ENCODE peak calls at places on chromosome 12, in seven cellular contexts. C, I, P, E, M, D and J are unnamed samples.

GRCh38 chr12:58529114-58529665 is 391.1 kb downstream of the LRIG3 start:
- DNase-seq in M (no peak), E (no peak), C (peak; percentile 79), I (no peak), P (no peak), D (no peak), J (no peak)

GRCh38 chr12:52037248-52037861 is 13.9 kb upstream of the NR4A1 start:
- DNase-seq in E (no peak), D (peak; percentile 80), M (no peak), C (no peak), I (peak; percentile 92), P (peak; percentile 69), J (no peak)

GRCh38 chr12:110058875-110059615 is 10.7 kb upstream of the C12orf76 start:
- DNase-seq in P (no peak), I (no peak), D (no peak), M (no peak), E (no peak), C (no peak), J (no peak)

GRCh38 chr12:53337998-53338397 is 1.8 kb upstream of the SP7 start:
- DNase-seq in C (no peak), I (no peak), E (no peak), M (no peak), D (no peak), P (no peak), J (no peak)

GRCh38 chr12:58575281-58575680 is 345.0 kb downstream of the LRIG3 start:
- DNase-seq in I (no peak), M (no peak), E (no peak), P (no peak), D (no peak), C (no peak), J (no peak)

GRCh38 chr12:121391619-121392324 is 8.1 kb upstream of the RNF34 start:
- DNase-seq in E (no peak), D (peak; percentile 37), C (peak; percentile 3), M (no peak), I (no peak), P (no peak), J (peak; percentile 45)

GRCh38 chr12:96981053-96981452 is 74.0 kb downstream of the NEDD1 start:
- DNase-seq in P (no peak), I (no peak), C (peak; percentile 46), E (no peak), D (no peak), M (no peak), J (no peak)

GRCh38 chr12:118979763-118980406 is 1.5 kb upstream of the SRRM4 start:
- DNase-seq in I (no peak), C (peak; percentile 5), E (no peak), D (no peak), M (no peak), P (peak; percentile 52), J (peak; percentile 82)

GRCh38 chr12:8127138-8127537 is 3.7 kb downstream of the CLEC4A start:
- DNase-seq in E (no peak), C (no peak), I (no peak), P (no peak), M (no peak), D (no peak), J (no peak)

GRCh38 chr12:98758331-98758730 is 113.2 kb downstream of the APAF1 start:
- DNase-seq in I (no peak), M (no peak), P (peak; percentile 25), E (no peak), C (no peak), D (peak; percentile 68), J (no peak)

GRCh38 chr12:130141901-130142683 is 20.2 kb upstream of the FZD10 start:
- DNase-seq in C (no peak), I (no peak), E (no peak), D (no peak), P (no peak), M (no peak), J (no peak)

GRCh38 chr12:307406-307805 is 44.8 kb upstream of the SLC6A13 start:
- DNase-seq in D (no peak), M (no peak), E (no peak), I (no peak), P (no peak), C (no peak), J (no peak)

GRCh38 chr12:54015210-54015931 is 6.6 kb downstream of the HOXC8 start:
- DNase-seq in C (no peak), D (no peak), P (no peak), M (no peak), I (no peak), E (no peak), J (no peak)

GRCh38 chr12:126588586-126589249 is 1523.5 kb downstream of the AACS start:
- DNase-seq in D (no peak), P (no peak), I (no peak), M (no peak), C (no peak), E (no peak), J (no peak)

GRCh38 chr12:52338241-52338960 is 17.2 kb upstream of the KRT83 start:
- DNase-seq in M (no peak), C (peak; percentile 92), P (no peak), D (no peak), E (no peak), I (no peak), J (no peak)

GRCh38 chr12:122137229-122137628 is 36.8 kb downstream of the IL31 start:
- DNase-seq in I (no peak), C (no peak), E (no peak), M (no peak), P (no peak), D (no peak), J (no peak)

GRCh38 chr12:65603428-65604351 is 220.6 kb upstream of the HMGA2 start:
- DNase-seq in I (no peak), C (peak; percentile 89), D (peak; percentile 17), M (no peak), E (peak; percentile 62), P (peak; percentile 19), J (no peak)

GRCh38 chr12:65609359-65609771 is 214.9 kb upstream of the HMGA2 start:
- DNase-seq in C (peak; percentile 64), I (no peak), D (no peak), M (no peak), P (no peak), E (no peak), J (no peak)

GRCh38 chr12:31118831-31119530 is 45.3 kb downstream of the DDX11 start:
- DNase-seq in I (no peak), C (no peak), P (peak; percentile 43), D (peak; percentile 71), E (no peak), M (no peak), J (peak; percentile 56)

GRCh38 chr12:44749566-44749965 is 126.5 kb downstream of the NELL2 start:
- DNase-seq in C (no peak), M (no peak), E (no peak), D (no peak), P (no peak), I (no peak), J (no peak)

GRCh38 chr12:95838125-95838524 is 20.6 kb upstream of the SNRPF start:
- DNase-seq in C (no peak), E (no peak), M (no peak), P (no peak), I (no peak), D (no peak), J (no peak)

GRCh38 chr12:123132951-123133619 is 17.8 kb downstream of the PITPNM2 start:
- DNase-seq in D (no peak), P (no peak), I (no peak), E (no peak), C (no peak), M (no peak), J (no peak)

GRCh38 chr12:49389092-49389703 is 21.9 kb downstream of the SPATS2 start:
- DNase-seq in E (no peak), M (peak; percentile 55), I (no peak), D (no peak), C (no peak), P (peak; percentile 19), J (no peak)

GRCh38 chr12:91094957-91095356 is 16.3 kb downstream of the LUM start:
- DNase-seq in I (no peak), D (no peak), E (no peak), P (no peak), M (no peak), C (no peak), J (no peak)

GRCh38 chr12:45213107-45213506 is 2.8 kb upstream of the ANO6 start:
- DNase-seq in D (no peak), M (no peak), P (no peak), E (no peak), I (no peak), C (no peak), J (no peak)

GRCh38 chr12:119177724-119178380 is 879 bp upstream of the HSPB8 start:
- DNase-seq in E (no peak), I (no peak), C (no peak), P (no peak), M (no peak), D (no peak), J (no peak)

GRCh38 chr12:10384191-10384590 is 5.7 kb downstream of the KLRK1 start:
- DNase-seq in E (no peak), P (no peak), M (no peak), I (no peak), D (no peak), C (no peak), J (no peak)

GRCh38 chr12:121543786-121544185 is 37.0 kb downstream of the KDM2B start:
- DNase-seq in M (no peak), E (no peak), D (no peak), C (no peak), P (no peak), I (no peak), J (no peak)

GRCh38 chr12:116955382-116956021 is 44.8 kb downstream of the FBXW8 start:
- DNase-seq in I (no peak), M (no peak), P (peak; percentile 86), D (no peak), C (peak; percentile 81), E (no peak), J (peak; percentile 28)

GRCh38 chr12:84787253-84787652 is 125.3 kb downstream of the SLC6A15 start:
- DNase-seq in C (no peak), E (no peak), P (no peak), I (no peak), M (no peak), D (no peak), J (no peak)

GRCh38 chr12:125185740-125186470 is 120.7 kb downstream of the AACS start:
- DNase-seq in E (no peak), P (peak; percentile 83), D (no peak), M (no peak), I (no peak), C (peak; percentile 69), J (peak; percentile 80)
- TF ChIP-seq CTCF in E (peak; percentile 59), P (peak; percentile 61), D (peak; percentile 32), M (no peak), I (no peak), C (peak; percentile 21), J (peak; percentile 20)

GRCh38 chr12:3132636-3133409 is 55.6 kb downstream of the TSPAN9 start:
- DNase-seq in P (peak; percentile 31), I (no peak), D (peak; percentile 75), E (no peak), C (no peak), M (no peak), J (no peak)
- TF ChIP-seq CTCF in P (no peak), I (no peak), D (no peak), E (no peak), C (no peak), M (no peak), J (no peak)

GRCh38 chr12:26298785-26299621 is 103.6 kb downstream of the SSPN start:
- DNase-seq in D (peak; percentile 47), C (peak; percentile 94), I (no peak), E (no peak), M (no peak), P (no peak), J (peak; percentile 78)
- TF ChIP-seq CTCF in D (no peak), C (peak; percentile 47), I (no peak), E (peak; percentile 36), M (no peak), P (peak; percentile 6), J (no peak)

GRCh38 chr12:102730996-102731395 is 186.0 kb downstream of the PAH start:
- DNase-seq in I (no peak), P (no peak), D (no peak), C (no peak), M (no peak), E (no peak), J (no peak)
- TF ChIP-seq CTCF in I (no peak), P (no peak), D (no peak), C (no peak), M (no peak), E (no peak), J (no peak)